ENCODE peak calls at places on chromosomes 2 and 18, in four cellular contexts. M is NCI-H1092; X is activated T-helper 9 cell treated with anti-CD3 and anti-CD28 coated beads, Interleukin-2, amount 50 U/mL, for 16 hours; A is HEK293T. C is an unnamed sample.

GRCh38 chr2:119174216-119174992 is 15.9 kb upstream of the C1QL2 start:
- DNase-seq in M (no peak), X (peak), A (peak), C (no peak)

GRCh38 chr18:9989481-9989880 is 75.7 kb downstream of the VAPA start:
- DNase-seq in M (no peak), X (no peak), A (no peak), C (no peak)

GRCh38 chr2:200405599-200406298 is 99.3 kb downstream of the SPATS2L start:
- DNase-seq in M (no peak), X (no peak), A (no peak), C (peak)

GRCh38 chr18:50880108-50880465 is 1.2 kb downstream of the ME2 start:
- DNase-seq in M (no peak), X (no peak), A (no peak), C (no peak)

GRCh38 chr2:156110890-156111289 is 221.6 kb downstream of the NR4A2 start:
- DNase-seq in M (no peak), X (no peak), A (peak), C (no peak)

GRCh38 chr18:68983126-68983525 is 185.2 kb downstream of the CCDC102B start:
- DNase-seq in M (no peak), X (no peak), A (no peak), C (no peak)

GRCh38 chr2:66925128-66925527 is 472.0 kb upstream of the ETAA1 start:
- DNase-seq in M (no peak), X (no peak), A (no peak), C (no peak)

GRCh38 chr18:13235981-13236380 is 17.4 kb downstream of the LDLRAD4 start:
- DNase-seq in M (no peak), X (no peak), A (no peak), C (no peak)

GRCh38 chr2:212709287-212709686 is 170.7 kb upstream of the ERBB4 start:
- DNase-seq in M (no peak), X (no peak), A (no peak), C (no peak)

GRCh38 chr2:68980956-68981355 is 6.5 kb downstream of the GKN1 start:
- DNase-seq in M (no peak), X (no peak), A (no peak), C (no peak)

GRCh38 chr2:220779918-220780317 is 792.2 kb downstream of the EPHA4 start:
- DNase-seq in M (no peak), X (no peak), A (no peak), C (no peak)

GRCh38 chr2:199136681-199137080 is 321.1 kb downstream of the SATB2 start:
- DNase-seq in M (no peak), X (no peak), A (no peak), C (no peak)

GRCh38 chr2:39719317-39719716 is 53.6 kb downstream of the TMEM178A start:
- DNase-seq in M (no peak), X (no peak), A (no peak), C (no peak)

GRCh38 chr2:240956161-240956934 is 42.1 kb upstream of the SNED1 start:
- DNase-seq in M (no peak), X (no peak), A (no peak), C (no peak)

GRCh38 chr18:74255022-74255658 is 36.6 kb downstream of the CYB5A start:
- DNase-seq in M (no peak), X (no peak), A (no peak), C (no peak)

GRCh38 chr2:157935378-157935726 is 59.2 kb upstream of the ACVR1 start:
- DNase-seq in M (no peak), X (no peak), A (no peak), C (no peak)

GRCh38 chr2:8312861-8313768 is 368.7 kb upstream of the ID2 start:
- DNase-seq in M (no peak), X (no peak), A (no peak), C (no peak)

GRCh38 chr18:22411442-22411841 is 6.3 kb downstream of the CTAGE1 start:
- DNase-seq in M (no peak), X (no peak), A (no peak), C (no peak)

GRCh38 chr2:6082619-6083018 is 390.4 kb downstream of the SOX11 start:
- DNase-seq in M (no peak), X (no peak), A (no peak), C (no peak)

GRCh38 chr2:216688731-216689360 is 6.5 kb downstream of the IGFBP5 start:
- DNase-seq in M (no peak), X (no peak), A (no peak), C (no peak)

GRCh38 chr2:204187513-204188088 is 251.0 kb downstream of the ICOS start:
- DNase-seq in M (no peak), X (no peak), A (no peak), C (no peak)

GRCh38 chr2:121547646-121548045 is 17.0 kb downstream of the RNU4ATAC start:
- DNase-seq in M (no peak), X (no peak), A (no peak), C (no peak)

GRCh38 chr2:42569116-42569711 is 782 bp downstream of the MTA3 start:
- DNase-seq in M (no peak), X (no peak), A (peak), C (no peak)

GRCh38 chr2:44195714-44196113 is 27.0 kb downstream of the PPM1B start:
- DNase-seq in M (no peak), X (no peak), A (no peak), C (no peak)

GRCh38 chr2:96342085-96342484 is 6.5 kb downstream of the NCAPH start:
- DNase-seq in M (no peak), X (peak), A (no peak), C (no peak)

GRCh38 chr2:133970641-133971040 is 283.2 kb upstream of the MGAT5 start:
- DNase-seq in M (no peak), X (no peak), A (no peak), C (no peak)

GRCh38 chr18:79687806-79688205 is 8.2 kb downstream of the CTDP1 start:
- DNase-seq in M (no peak), X (no peak), A (no peak), C (no peak)

GRCh38 chr2:66508358-66509071 is 73.6 kb downstream of the MEIS1 start:
- DNase-seq in M (no peak), X (no peak), A (no peak), C (no peak)